ENCODE peak calls at places on chromosomes 5 and 9, in nine cellular contexts. K is heart left ventricle, A is IMR-90, I is ovary, J is fibroblast of lung, M is A549, B is pancreas, R is PC-3, F is AG04450. T is an unnamed sample.

GRCh38 chr5:56569051-56569450 is 246.3 kb upstream of the MAP3K1 start:
- DNase-seq in K (no peak), A (no peak), I (no peak), J (no peak), M (no peak), B (no peak), R (no peak), F (no peak), T (no peak)

GRCh38 chr5:171340491-171340890 is 31.4 kb downstream of the TLX3 start:
- DNase-seq in K (no peak), A (no peak), I (no peak), J (no peak), M (no peak), B (no peak), R (no peak), F (no peak), T (no peak)

GRCh38 chr9:128280084-128280622 is 4.1 kb downstream of the SWI5 start:
- DNase-seq in K (no peak), A (no peak), I (no peak), J (no peak), M (no peak), B (no peak), R (no peak), F (no peak), T (no peak)

GRCh38 chr9:136660971-136661540 is 1.7 kb upstream of the EGFL7 start:
- DNase-seq in K (no peak), A (no peak), I (no peak), J (no peak), M (no peak), B (no peak), R (no peak), F (no peak), T (peak; percentile 62)

GRCh38 chr9:88852794-88853193 is 138.5 kb upstream of the S1PR3 start:
- DNase-seq in K (no peak), A (peak; percentile 95), I (no peak), J (peak; percentile 90), M (peak; percentile 58), B (no peak), R (peak; percentile 85), F (peak; percentile 71), T (no peak)

GRCh38 chr9:6024035-6024554 is 8.7 kb upstream of the RANBP6 start:
- DNase-seq in K (no peak), A (no peak), I (no peak), J (no peak), M (peak; percentile 48), B (no peak), R (peak; percentile 37), F (no peak), T (no peak)

GRCh38 chr9:120936011-120936763 is 9.6 kb upstream of the TRAF1 start:
- DNase-seq in K (peak; percentile 96), A (peak; percentile 95), I (peak; percentile 97), J (peak; percentile 91), M (peak; percentile 96), B (peak; percentile 92), R (peak; percentile 93), F (peak; percentile 90), T (peak; percentile 96)

GRCh38 chr5:177499842-177500241 is 2.4 kb upstream of the PDLIM7 start:
- DNase-seq in K (no peak), A (no peak), I (no peak), J (no peak), M (no peak), B (no peak), R (no peak), F (no peak), T (no peak)

GRCh38 chr9:17065062-17065461 is 69.8 kb upstream of the CNTLN start:
- DNase-seq in K (no peak), A (peak; percentile 33), I (no peak), J (peak; percentile 11), M (no peak), B (no peak), R (peak; percentile 71), F (no peak), T (no peak)

GRCh38 chr5:173953528-173954090 is 35.4 kb upstream of the C5orf47 start:
- DNase-seq in K (no peak), A (peak; percentile 87), I (no peak), J (peak; percentile 77), M (no peak), B (no peak), R (peak; percentile 90), F (peak; percentile 43), T (no peak)

GRCh38 chr9:91571036-91571435 is 147.4 kb upstream of the NFIL3 start:
- DNase-seq in K (no peak), A (no peak), I (no peak), J (peak; percentile 51), M (no peak), B (no peak), R (no peak), F (no peak), T (no peak)

GRCh38 chr5:121497176-121497575 is 354.5 kb upstream of the FTMT start:
- DNase-seq in K (no peak), A (peak; percentile 5), I (no peak), J (peak; percentile 20), M (no peak), B (no peak), R (peak; percentile 23), F (no peak), T (no peak)

GRCh38 chr5:38697013-38697412 is 140.6 kb upstream of the LIFR start:
- DNase-seq in K (no peak), A (no peak), I (no peak), J (peak; percentile 56), M (no peak), B (no peak), R (no peak), F (no peak), T (no peak)

GRCh38 chr9:3506164-3506563 is 19.6 kb downstream of the RFX3 start:
- DNase-seq in K (no peak), A (no peak), I (no peak), J (no peak), M (no peak), B (no peak), R (no peak), F (no peak), T (no peak)

GRCh38 chr9:97981828-97982164 is 1.3 kb upstream of the ANP32B start:
- DNase-seq in K (no peak), A (no peak), I (no peak), J (no peak), M (no peak), B (no peak), R (no peak), F (no peak), T (no peak)
- H3K27ac ChIP-seq in K (peak overlapping the region; percentile 99), A (no peak overlapping the region), I (no peak overlapping the region), J (no peak overlapping the region), M (peak overlapping the region; percentile 99), B (no peak overlapping the region), R (no peak overlapping the region), F (no peak overlapping the region), T (no peak overlapping the region)

GRCh38 chr5:128252794-128253193 is 169.2 kb downstream of the SLC12A2 start:
- DNase-seq in K (no peak), A (peak; percentile 49), I (no peak), J (peak; percentile 25), M (no peak), B (no peak), R (no peak), F (no peak), T (no peak)

GRCh38 chr5:128252196-128252595 is 168.6 kb downstream of the SLC12A2 start:
- DNase-seq in K (no peak), A (no peak), I (no peak), J (peak; percentile 11), M (no peak), B (no peak), R (no peak), F (no peak), T (no peak)

GRCh38 chr5:128254789-128255188 is 171.2 kb downstream of the SLC12A2 start:
- DNase-seq in K (no peak), A (no peak), I (no peak), J (peak; percentile 40), M (no peak), B (no peak), R (no peak), F (no peak), T (no peak)

GRCh38 chr5:128257096-128257495 is 173.5 kb downstream of the SLC12A2 start:
- DNase-seq in K (no peak), A (no peak), I (no peak), J (no peak), M (no peak), B (no peak), R (no peak), F (no peak), T (no peak)

DNA sequence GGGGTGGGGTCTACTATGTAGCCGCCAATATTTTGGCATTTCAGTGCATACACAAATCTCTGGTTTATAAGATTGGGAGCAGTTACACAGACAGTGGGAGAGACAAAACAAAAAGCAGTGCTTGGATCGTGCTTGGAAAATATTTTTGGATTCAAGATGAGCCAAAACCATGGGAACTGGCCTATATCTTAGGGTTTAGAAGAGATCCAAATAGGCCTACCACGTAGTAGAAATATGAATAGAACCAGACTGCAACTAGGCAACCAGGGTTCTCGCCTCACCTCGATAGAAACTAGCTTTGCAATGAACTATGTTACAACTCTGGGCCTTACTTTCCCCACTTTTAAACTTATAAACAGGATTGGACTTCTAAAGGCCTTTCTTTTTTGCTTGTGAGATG is 169.7 kb downstream of the SLC12A2 start:
- DNase-seq in K (no peak), A (no peak), I (no peak), J (no peak), M (no peak), B (no peak), R (no peak), F (no peak), T (no peak)
- H3K27ac ChIP-seq in K (no peak overlapping the region), A (no peak overlapping the region), I (no peak overlapping the region), J (no peak overlapping the region), M (no peak overlapping the region), B (no peak overlapping the region), R (no peak overlapping the region), F (no peak overlapping the region), T (no peak overlapping the region)

DNA sequence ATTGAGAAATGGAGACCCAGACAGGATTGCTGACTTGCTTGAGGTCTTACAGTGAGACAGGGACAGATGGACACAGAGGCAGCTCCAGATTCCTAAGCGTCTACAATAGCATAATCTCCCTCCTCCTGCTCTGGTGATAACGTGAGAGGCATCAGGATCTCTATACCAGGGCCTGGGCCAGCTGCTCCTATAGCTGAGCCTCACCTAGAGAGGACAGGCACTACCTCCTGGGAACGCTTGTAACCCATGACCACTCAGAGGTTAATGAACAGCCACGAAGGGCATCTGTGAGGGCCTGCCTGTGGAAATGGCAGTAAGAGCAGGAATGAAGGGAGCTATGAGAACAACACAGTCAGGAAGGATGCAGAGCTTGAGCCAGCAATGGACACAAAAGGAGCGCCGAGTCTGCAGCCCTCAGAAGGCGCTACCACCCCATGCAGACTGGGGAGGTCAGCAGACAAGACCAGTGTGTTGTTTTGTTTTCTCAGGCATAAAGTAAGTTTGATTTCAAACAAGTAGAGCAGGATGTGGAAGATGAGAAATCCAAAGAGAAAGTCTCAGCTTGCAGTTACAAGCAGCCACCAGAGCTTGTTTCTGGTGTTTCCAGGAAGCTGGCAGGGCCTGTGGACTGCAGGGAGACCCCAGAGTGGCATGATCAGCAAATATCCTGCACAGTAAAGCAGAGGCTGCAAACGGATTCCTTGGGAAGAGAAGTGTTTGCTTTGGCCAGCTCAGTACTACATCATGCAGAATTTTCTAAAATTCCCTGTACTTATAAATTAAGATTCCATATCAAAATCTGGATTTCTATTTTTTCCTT is 17.4 kb downstream of the ANKS6 start:
- DNase-seq in K (no peak), A (no peak), I (no peak), J (no peak), M (no peak), B (no peak), R (peak; percentile 41), F (no peak), T (no peak)
- H3K27ac ChIP-seq in K (no peak overlapping the region), A (no peak overlapping the region), I (no peak overlapping the region), J (no peak overlapping the region), M (no peak overlapping the region), B (no peak overlapping the region), R (peak overlapping the region; percentile 80), F (no peak overlapping the region), T (no peak overlapping the region)

GRCh38 chr9:36818965-36819870 is 214.8 kb downstream of the PAX5 start:
- DNase-seq in K (no peak), A (no peak), I (peak; percentile 50), J (peak; percentile 25), M (no peak), B (no peak), R (no peak), F (no peak), T (peak; percentile 55)
- H3K27ac ChIP-seq in K (no peak overlapping the region), A (no peak overlapping the region), I (no peak overlapping the region), J (no peak overlapping the region), M (no peak overlapping the region), B (no peak overlapping the region), R (no peak overlapping the region), F (no peak overlapping the region), T (no peak overlapping the region)